ENCODE peak calls at places on chromosomes 3 and 15, in four cellular contexts. R is lower lobe of right lung, Z is uterus, F is nephron progenitor cell. K is an unnamed sample.

GRCh38 chr15:70585707-70586034 is 177.7 kb downstream of the UACA start:
- DNase-seq in R (no peak), Z (no peak), F (no peak), K (no peak)

GRCh38 chr3:190497809-190498208 is 16.1 kb upstream of the IL1RAP start:
- DNase-seq in R (no peak), Z (no peak), F (no peak), K (no peak)

GRCh38 chr3:159082514-159082913 is 280.7 kb downstream of the MFSD1 start:
- DNase-seq in R (no peak), Z (no peak), F (no peak), K (no peak)

GRCh38 chr15:41462396-41462795 is 31.3 kb upstream of the ITPKA start:
- DNase-seq in R (no peak), Z (no peak), F (no peak), K (no peak)

GRCh38 chr3:52059781-52060180 is 3.4 kb upstream of the DUSP7 start:
- DNase-seq in R (no peak), Z (no peak), F (no peak), K (no peak)

GRCh38 chr3:6132684-6133432 is 728.1 kb upstream of the GRM7 start:
- DNase-seq in R (no peak), Z (no peak), F (no peak), K (no peak)

GRCh38 chr15:48563944-48564343 is 81.6 kb downstream of the FBN1 start:
- DNase-seq in R (no peak), Z (no peak), F (no peak), K (no peak)

GRCh38 chr3:72904156-72904555 is 16.3 kb downstream of the GXYLT2 start:
- DNase-seq in R (no peak), Z (no peak), F (peak; percentile 12), K (no peak)

GRCh38 chr3:153172796-153173757 is 11.1 kb downstream of the RAP2B start:
- DNase-seq in R (no peak), Z (no peak), F (no peak), K (no peak)

GRCh38 chr15:89494941-89495637 is 1.3 kb downstream of the RHCG start:
- DNase-seq in R (no peak), Z (no peak), F (peak; percentile 58), K (no peak)

GRCh38 chr15:80202641-80203360 is 49.2 kb downstream of the CTXND1 start:
- DNase-seq in R (no peak), Z (no peak), F (no peak), K (no peak)

GRCh38 chr15:22811640-22812039 is 25.2 kb downstream of the NIPA1 start:
- DNase-seq in R (no peak), Z (no peak), F (peak; percentile 18), K (no peak)

GRCh38 chr15:69297642-69298353 is 914 bp upstream of the PAQR5 start:
- DNase-seq in R (no peak), Z (no peak), F (no peak), K (no peak)

DNA sequence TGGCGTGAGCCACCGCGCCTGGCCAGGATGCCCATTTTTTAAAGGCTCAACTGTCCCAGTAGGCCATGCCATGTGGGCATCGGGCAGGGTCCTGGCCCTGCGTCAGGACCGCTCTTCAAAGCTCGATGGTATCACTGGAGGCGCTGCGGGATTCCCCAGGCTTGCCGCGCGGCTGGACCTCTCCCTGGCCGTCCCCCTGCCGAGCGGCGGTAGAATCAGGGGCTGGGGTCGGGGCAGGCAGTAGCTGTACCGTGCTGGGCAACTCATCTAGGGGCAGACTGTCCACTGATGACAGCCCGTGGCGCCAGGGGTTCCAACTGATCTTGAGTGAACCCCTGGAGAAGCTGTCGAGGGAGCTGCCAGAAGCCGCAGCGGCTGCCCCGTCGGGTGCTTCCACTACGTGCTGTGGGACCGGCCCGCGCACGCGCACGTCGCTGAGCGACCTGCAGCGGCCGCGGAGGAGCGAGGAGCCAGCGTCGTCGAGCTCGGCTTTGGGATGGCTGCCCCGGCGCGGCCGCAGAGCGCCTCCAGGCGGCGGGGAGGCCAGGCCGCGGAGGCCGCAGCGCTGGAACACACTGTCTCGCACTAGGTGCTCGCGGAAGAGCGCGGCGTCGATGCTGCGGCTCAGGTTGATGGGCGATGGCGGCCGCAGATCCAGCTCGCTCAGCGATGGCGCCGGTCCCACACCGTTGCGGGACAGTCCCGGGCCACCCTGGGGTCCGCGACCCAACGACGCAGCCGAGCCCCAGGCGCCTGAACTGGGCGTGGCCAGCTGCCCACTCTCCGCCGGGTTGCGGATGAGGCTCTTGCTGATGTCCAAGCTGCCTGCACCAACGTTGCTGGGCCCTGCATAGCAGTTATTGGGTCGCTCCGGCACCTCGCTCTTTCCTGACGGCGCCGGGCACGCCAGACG is 5.8 kb downstream of the PRRT3 start:
- DNase-seq in R (peak; percentile 95), Z (peak; percentile 87), F (peak; percentile 91), K (peak; percentile 71)
- TF ChIP-seq CTCF in R (peak; percentile 77), Z (peak; percentile 67), F (peak; percentile 58), K (peak; percentile 43)

DNA sequence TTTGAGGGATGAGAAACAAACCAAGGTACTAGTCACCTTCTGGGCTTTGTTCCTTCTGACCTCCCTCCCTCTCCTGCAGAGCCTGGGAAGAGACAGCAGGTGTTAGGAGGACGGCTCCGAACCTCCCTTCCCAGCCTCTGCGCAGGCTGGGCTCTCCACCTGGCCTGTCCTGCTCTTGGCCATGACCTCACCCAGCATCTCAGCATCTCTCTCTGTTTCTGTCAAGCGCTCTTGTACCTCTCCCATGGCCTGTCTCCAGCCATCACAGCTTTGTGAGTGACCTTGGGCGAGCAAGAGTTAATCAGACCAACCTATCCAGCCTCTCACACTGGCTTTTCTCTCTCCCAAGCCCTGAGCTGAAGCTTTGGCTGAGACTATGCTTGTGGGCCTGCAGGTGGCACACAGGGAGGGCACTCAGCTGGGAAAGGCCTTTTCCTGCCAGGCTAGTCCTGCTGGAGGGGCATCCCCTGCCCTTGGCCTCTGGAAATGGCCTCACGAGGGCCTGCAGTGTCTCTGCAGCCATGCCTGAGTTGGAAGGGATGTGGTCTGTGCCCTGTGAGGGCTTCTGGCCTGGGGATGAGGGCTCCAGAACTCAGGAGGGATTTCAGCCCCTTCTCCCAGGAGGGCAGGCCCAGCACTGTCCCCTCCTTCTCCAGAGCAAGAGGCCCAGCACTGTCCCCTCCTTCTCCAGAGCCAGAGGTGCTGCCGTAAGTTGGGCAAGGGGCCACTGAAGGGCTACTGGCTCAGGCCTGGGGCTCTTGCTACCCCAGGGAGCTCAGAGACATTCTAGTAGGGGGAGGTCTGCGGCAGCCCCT is 2.1 kb downstream of the CHST13 start:
- DNase-seq in R (peak; percentile 24), Z (no peak), F (no peak), K (no peak)
- TF ChIP-seq CTCF in R (no peak), Z (no peak), F (no peak), K (no peak)

GRCh38 chr3:39541442-39541841 is 74.0 kb downstream of the MOBP start:
- DNase-seq in R (no peak), Z (no peak), F (no peak), K (no peak)

GRCh38 chr3:39540162-39540921 is 72.9 kb downstream of the MOBP start:
- DNase-seq in R (no peak), Z (no peak), F (no peak), K (no peak)

GRCh38 chr3:39542588-39542988 is 75.1 kb downstream of the MOBP start:
- DNase-seq in R (no peak), Z (no peak), F (no peak), K (no peak)

DNA sequence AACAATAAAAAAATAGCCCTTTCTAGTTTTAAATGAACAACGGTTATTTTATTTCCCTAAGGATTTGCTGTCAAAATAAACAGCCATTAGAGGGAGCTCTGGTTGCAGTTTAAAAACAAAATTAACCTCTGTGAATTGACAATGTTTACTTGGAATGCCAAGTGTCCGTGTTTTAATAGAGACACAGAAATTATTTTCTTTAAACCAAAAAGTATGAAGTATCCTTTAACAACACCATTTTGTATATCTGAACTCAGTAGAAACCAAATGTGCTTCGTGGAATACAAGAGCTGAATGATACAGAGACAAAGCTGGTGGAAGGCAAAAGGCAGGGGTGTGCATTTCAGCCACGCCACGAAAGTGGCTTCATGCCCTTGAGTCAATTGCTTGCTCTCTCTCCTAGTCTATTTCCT is 74.4 kb downstream of the MOBP start:
- DNase-seq in R (no peak), Z (no peak), F (no peak), K (no peak)
- TF ChIP-seq CTCF in R (peak; percentile 46), Z (peak; percentile 47), F (peak; percentile 38), K (no peak)

GRCh38 chr15:46275701-46276100 is 640.9 kb downstream of the SQOR start:
- DNase-seq in R (no peak), Z (no peak), F (no peak), K (no peak)

GRCh38 chr15:46277451-46277850 is 642.6 kb downstream of the SQOR start:
- DNase-seq in R (no peak), Z (no peak), F (no peak), K (no peak)

GRCh38 chr15:46277994-46278885 is 643.4 kb downstream of the SQOR start:
- DNase-seq in R (no peak), Z (no peak), F (no peak), K (no peak)

DNA sequence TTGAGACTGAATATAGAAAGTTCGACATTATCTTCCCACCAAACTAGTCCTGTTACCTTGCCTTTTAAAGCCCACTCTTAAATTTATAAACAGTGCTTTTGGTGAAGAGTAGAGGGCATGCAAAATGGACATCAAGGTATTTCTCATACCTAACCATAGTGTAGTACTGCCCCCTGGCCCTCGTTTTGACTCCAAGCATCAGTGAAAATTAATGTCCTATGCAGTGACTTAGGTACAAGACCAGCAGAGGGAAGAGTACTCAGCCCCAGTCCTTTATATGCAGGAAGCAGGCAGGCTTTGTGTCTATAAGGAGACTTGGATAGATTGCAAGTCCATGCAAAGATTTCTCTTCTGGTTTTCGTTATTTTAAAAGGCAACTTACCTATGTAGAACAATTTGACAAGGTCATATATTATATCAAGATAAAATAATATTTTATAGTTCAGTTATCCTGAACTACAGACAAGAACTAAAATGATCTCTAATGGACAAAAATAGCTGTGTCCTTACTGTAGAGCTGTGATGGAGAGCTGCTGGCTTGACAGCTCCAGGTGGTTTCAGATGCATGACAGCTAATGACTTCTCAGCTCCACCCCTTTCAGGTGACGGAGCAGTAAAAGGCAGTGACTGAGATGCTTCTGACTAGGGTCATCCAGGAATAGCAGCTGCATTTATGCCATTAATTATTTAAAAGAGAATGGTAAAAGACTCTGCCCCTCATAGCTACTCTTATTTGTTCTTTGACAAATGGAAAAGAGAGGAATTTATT is 646.1 kb downstream of the SQOR start:
- DNase-seq in R (no peak), Z (no peak), F (no peak), K (no peak)
- TF ChIP-seq CTCF in R (peak; percentile 16), Z (no peak), F (no peak), K (no peak)

DNA sequence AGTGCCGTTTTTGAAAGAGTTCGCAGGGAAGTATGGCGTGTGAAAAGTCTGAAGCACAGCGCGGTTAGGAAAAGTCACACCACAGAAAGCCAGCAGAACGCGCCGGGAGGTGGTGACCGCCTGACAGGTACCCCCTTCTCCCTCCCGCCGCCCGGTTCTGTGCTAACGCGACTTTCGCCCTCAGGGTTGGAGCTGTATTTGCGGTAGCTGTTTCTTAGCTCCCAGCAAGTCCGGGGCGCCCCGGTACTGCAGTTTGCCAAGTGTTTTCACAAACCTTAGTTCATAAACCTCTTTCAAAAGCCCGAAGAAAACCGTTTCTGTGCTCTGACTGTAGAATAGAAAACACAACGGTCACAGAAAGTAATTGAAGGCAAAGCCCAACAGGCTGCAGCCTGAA is 400 bp upstream of the CRYBG3 start:
- DNase-seq in R (peak; percentile 75), Z (peak; percentile 43), F (peak; percentile 47), K (peak; percentile 38)
- TF ChIP-seq CTCF in R (no peak), Z (peak; percentile 4), F (no peak), K (no peak)

GRCh38 chr3:128863560-128863959 is 15.9 kb upstream of the ACAD9 start:
- DNase-seq in R (no peak), Z (no peak), F (no peak), K (no peak)
- TF ChIP-seq CTCF in R (peak; percentile 25), Z (no peak), F (no peak), K (no peak)

K was measured in natural killer cell.